ENCODE peak calls at places on chromosomes 2 and 18, in five cellular contexts. Y is HCT116, O is Peyer's patch, I is NB4, E is A549. X is an unnamed sample.

GRCh38 chr2:199940373-199940772 is 14.9 kb downstream of the TYW5 start:
- DNase-seq in Y (peak; percentile 21), O (no peak), I (peak; percentile 57), E (peak; percentile 16), X (no peak)

GRCh38 chr2:145096582-145096981 is 576.7 kb upstream of the ZEB2 start:
- DNase-seq in Y (no peak), O (no peak), I (no peak), E (no peak), X (no peak)

GRCh38 chr2:232876071-232876977 is 6.3 kb downstream of the SNORC start:
- DNase-seq in Y (no peak), O (peak; percentile 74), I (no peak), E (peak; percentile 47), X (peak; percentile 52)

GRCh38 chr2:9473985-9474360 is 378 bp upstream of the IAH1 start:
- DNase-seq in Y (no peak), O (peak; percentile 83), I (no peak), E (no peak), X (peak; percentile 53)

GRCh38 chr2:148501545-148501944 is 143.0 kb upstream of the EPC2 start:
- DNase-seq in Y (no peak), O (no peak), I (peak; percentile 18), E (no peak), X (no peak)

GRCh38 chr2:75788925-75789324 is 78.2 kb upstream of the GCFC2 start:
- DNase-seq in Y (no peak), O (no peak), I (no peak), E (no peak), X (no peak)

GRCh38 chr2:134906726-134907125 is 11.9 kb upstream of the CCNT2 start:
- DNase-seq in Y (no peak), O (no peak), I (no peak), E (no peak), X (no peak)

GRCh38 chr2:150937030-150937429 is 324.6 kb downstream of the RBM43 start:
- DNase-seq in Y (no peak), O (no peak), I (no peak), E (no peak), X (no peak)

GRCh38 chr18:73741946-73742345 is 405.7 kb downstream of the FBXO15 start:
- DNase-seq in Y (no peak), O (no peak), I (no peak), E (no peak), X (no peak)

GRCh38 chr2:158795110-158795924 is at the start of gene DAPL1:
- DNase-seq in Y (no peak), O (no peak), I (peak; percentile 4), E (no peak), X (no peak)

GRCh38 chr18:7681261-7681660 is 114.1 kb downstream of the PTPRM start:
- DNase-seq in Y (no peak), O (no peak), I (no peak), E (no peak), X (no peak)

GRCh38 chr2:173553589-173553988 is 198.9 kb downstream of the CDCA7 start:
- DNase-seq in Y (no peak), O (peak; percentile 79), I (no peak), E (no peak), X (no peak)

GRCh38 chr2:163670929-163671328 is 64.9 kb downstream of the FIGN start:
- DNase-seq in Y (no peak), O (no peak), I (no peak), E (no peak), X (no peak)

GRCh38 chr2:104046466-104046865 is 807.4 kb upstream of the POU3F3 start:
- DNase-seq in Y (no peak), O (no peak), I (no peak), E (no peak), X (no peak)

GRCh38 chr2:190829642-190830041 is 51.0 kb upstream of the GLS start:
- DNase-seq in Y (no peak), O (no peak), I (no peak), E (no peak), X (no peak)

GRCh38 chr2:98212733-98213132 is 125.8 kb downstream of the VWA3B start:
- DNase-seq in Y (no peak), O (no peak), I (no peak), E (no peak), X (no peak)

GRCh38 chr2:68747413-68747812 is 12.8 kb downstream of the ARHGAP25 start:
- DNase-seq in Y (no peak), O (no peak), I (no peak), E (no peak), X (no peak)

GRCh38 chr2:75481041-75481836 is 79.5 kb downstream of the EVA1A start:
- DNase-seq in Y (peak; percentile 10), O (no peak), I (peak; percentile 9), E (no peak), X (no peak)

GRCh38 chr2:52861606-52862005 is 906.0 kb upstream of the CHAC2 start:
- DNase-seq in Y (no peak), O (no peak), I (no peak), E (no peak), X (no peak)

GRCh38 chr18:74951165-74951760 is 257.7 kb downstream of the PTGR3 start:
- DNase-seq in Y (no peak), O (no peak), I (no peak), E (peak; percentile 9), X (no peak)

GRCh38 chr2:116490511-116491145 is 1323.9 kb upstream of the DDX18 start:
- DNase-seq in Y (no peak), O (no peak), I (no peak), E (no peak), X (no peak)

GRCh38 chr2:107542314-107542740 is 284.4 kb upstream of the RGPD4 start:
- DNase-seq in Y (no peak), O (no peak), I (no peak), E (no peak), X (no peak)

DNA sequence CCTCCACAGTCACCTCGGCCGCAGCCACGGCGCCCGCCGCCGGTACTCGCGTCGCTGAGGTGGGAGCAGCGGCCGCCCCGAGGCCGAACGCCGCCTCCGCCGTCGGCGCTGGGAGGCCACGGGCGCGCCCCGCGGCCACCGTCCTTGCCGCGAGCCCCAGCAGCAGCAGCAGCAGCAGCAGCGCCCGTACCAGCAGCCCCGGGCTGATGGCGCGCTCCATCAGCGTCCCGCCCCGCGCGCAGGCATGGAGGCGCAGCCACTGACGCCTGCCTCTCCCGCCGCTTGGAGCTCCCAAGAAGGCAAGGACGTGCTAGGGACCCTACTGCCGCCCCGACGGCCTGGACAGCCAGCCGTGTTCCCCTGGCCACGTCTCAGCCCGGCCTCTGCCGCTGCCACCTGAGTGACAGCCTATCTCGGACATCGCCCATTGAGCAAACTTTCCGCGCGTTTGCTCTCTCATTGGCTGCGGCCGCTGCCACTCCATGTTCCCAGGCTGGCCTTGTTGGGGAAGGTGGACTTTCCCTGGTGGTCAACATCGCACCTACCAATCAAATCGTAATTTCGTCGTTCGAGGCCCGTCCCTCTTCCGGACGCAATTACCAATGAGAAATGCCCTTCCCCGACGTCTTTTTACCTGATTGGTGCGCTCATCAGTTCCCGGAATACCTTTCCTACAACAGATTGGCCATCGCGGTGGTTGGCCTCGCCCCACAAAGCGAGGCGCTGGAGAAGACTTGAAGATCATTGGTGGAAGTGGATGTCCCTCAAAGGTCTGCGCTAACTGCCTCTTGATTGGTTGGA is at the start of gene EIF2AK3:
- DNase-seq in Y (peak; percentile 100), O (peak; percentile 99), I (peak; percentile 100), E (peak; percentile 98), X (peak; percentile 83)
- TF ChIP-seq POLR2A in Y (no peak), O (peak; percentile 98), I (peak; percentile 74), E (peak; percentile 98), X (peak; percentile 74)

GRCh38 chr2:6877402-6878305 is at the start of gene RSAD2:
- DNase-seq in Y (no peak), O (peak; percentile 55), I (peak; percentile 27), E (no peak), X (no peak)

GRCh38 chr2:6879011-6879410 is 1.4 kb downstream of the RSAD2 start:
- DNase-seq in Y (no peak), O (no peak), I (no peak), E (no peak), X (no peak)

GRCh38 chr2:6881516-6881915 is 3.9 kb downstream of the RSAD2 start:
- DNase-seq in Y (no peak), O (no peak), I (no peak), E (no peak), X (no peak)

GRCh38 chr2:6881036-6881435 is 3.5 kb downstream of the RSAD2 start:
- DNase-seq in Y (no peak), O (no peak), I (no peak), E (no peak), X (no peak)

GRCh38 chr2:6880200-6880733 is 2.7 kb downstream of the RSAD2 start:
- DNase-seq in Y (no peak), O (no peak), I (peak; percentile 71), E (no peak), X (no peak)
- TF ChIP-seq POLR2A in Y (no peak), O (no peak), I (no peak), E (no peak), X (no peak)

DNA sequence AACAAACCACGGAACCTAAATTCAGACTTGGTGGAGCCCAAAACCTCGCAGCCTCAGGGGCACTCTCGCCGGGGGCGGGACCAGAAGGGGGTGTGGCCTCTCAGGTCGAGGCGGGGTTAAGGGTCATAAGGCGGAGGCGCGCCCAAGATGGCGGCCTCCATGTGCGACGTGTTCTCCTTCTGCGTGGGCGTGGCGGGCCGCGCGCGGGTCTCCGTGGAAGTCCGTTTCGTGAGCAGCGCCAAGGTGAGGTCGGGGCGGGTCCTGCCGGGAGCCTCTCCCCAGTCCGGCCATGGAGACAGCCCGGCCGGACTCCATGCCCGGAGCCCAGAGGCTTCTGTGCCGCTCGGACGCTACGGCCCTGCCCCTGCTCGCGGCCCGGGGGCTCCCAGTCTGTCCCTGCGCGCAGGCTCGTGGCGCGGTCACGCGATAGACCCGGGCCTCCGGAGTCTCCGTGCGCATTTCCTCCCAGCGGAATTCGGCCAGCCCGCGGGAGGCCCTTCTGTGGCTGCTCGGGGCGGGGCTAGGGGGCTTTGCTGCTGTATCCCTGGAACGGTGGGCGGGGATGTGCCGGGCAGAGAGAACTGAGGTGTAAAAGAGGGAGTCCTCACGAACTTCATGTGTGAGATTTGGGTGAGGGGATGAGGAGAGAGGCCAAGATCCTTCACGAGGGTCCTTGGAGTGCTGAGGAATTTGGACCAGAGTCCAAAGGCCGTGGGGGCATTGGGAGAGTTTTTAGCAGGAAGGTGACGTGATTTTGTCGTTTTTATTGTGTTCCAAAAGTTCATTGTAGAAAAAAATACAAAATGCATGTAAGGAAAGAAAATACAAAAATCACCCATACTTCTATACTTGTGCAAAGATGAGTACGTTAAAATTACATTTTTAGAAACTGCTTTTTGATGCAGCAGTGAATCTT is at the start of gene SMYD5:
- DNase-seq in Y (peak; percentile 69), O (peak; percentile 95), I (peak; percentile 94), E (peak; percentile 82), X (peak; percentile 85)
- TF ChIP-seq POLR2A in Y (peak; percentile 39), O (peak; percentile 22), I (peak; percentile 63), E (peak; percentile 89), X (peak; percentile 68)

DNA sequence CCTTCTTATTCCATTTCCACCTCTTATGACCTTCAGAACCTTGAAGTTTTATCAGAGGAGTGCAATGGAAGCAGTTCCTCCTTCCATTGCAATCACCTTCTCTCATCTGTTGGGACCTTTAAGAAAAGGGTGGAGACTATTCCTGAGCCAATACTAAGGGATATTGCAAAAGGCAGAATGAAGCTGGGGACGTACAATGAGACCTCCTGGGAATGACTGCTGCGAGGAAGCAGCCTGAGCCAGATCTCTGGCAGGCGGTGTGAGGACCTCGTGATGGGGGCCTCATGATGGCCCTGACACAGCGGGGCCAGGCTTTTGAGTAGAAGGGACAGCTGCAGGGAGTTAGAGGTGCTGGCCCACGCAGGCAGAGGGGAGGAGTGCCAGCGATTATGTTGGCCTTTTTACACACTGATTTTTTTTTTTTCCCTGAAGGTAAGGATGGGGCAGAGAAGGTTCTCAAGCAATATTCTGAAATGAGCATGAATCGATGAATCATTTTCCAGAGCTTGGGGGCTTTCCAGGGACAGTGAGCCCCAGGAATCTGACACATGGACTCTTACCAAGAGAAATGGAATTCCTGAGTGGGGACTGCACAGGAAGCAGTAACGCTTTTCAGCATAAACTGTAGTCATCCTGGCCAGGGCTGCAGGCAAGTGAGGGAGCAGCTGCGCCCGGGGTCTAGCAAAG is 40.0 kb upstream of the LAPTM4A start:
- DNase-seq in Y (no peak), O (peak; percentile 65), I (no peak), E (peak; percentile 49), X (no peak)
- TF ChIP-seq POLR2A in Y (no peak), O (no peak), I (no peak), E (no peak), X (no peak)